ENCODE peak calls at places on chromosome 2, in nine cellular contexts. J is GM23338, U is HL-60, T is transverse colon, D is H1, V is HCT116, E is GM12891, Z is prostate gland, W is K562. M is an unnamed sample.

GRCh38 chr2:905833-906140 is 44.9 kb upstream of the SNTG2 start:
- DNase-seq in J (no peak), U (no peak), T (no peak), D (no peak), V (no peak), E (no peak), Z (no peak), W (no peak), M (no peak)

GRCh38 chr2:11582526-11583202 is 48.8 kb downstream of the GREB1 start:
- DNase-seq in J (peak), U (peak), T (peak), D (peak), V (peak), E (peak), Z (peak), W (peak), M (peak)

GRCh38 chr2:148764820-148765219 is 110.2 kb upstream of the KIF5C start:
- DNase-seq in J (no peak), U (no peak), T (no peak), D (no peak), V (no peak), E (no peak), Z (no peak), W (no peak), M (no peak)

GRCh38 chr2:66571873-66572272 is 136.9 kb downstream of the MEIS1 start:
- DNase-seq in J (no peak), U (no peak), T (no peak), D (no peak), V (no peak), E (no peak), Z (no peak), W (no peak), M (no peak)

GRCh38 chr2:96656540-96656939 is 14.0 kb downstream of the FER1L5 start:
- DNase-seq in J (no peak), U (no peak), T (no peak), D (no peak), V (no peak), E (no peak), Z (no peak), W (no peak), M (no peak)

GRCh38 chr2:216351172-216351925 is 20.9 kb downstream of the MARCHF4 start:
- DNase-seq in J (no peak), U (no peak), T (no peak), D (no peak), V (no peak), E (no peak), Z (no peak), W (no peak), M (no peak)

GRCh38 chr2:182636694-182637093 is 79.4 kb upstream of the DNAJC10 start:
- DNase-seq in J (peak), U (no peak), T (no peak), D (no peak), V (no peak), E (no peak), Z (no peak), W (no peak), M (no peak)

GRCh38 chr2:43083710-43084698 is 142.4 kb downstream of the ZFP36L2 start:
- DNase-seq in J (peak), U (no peak), T (no peak), D (no peak), V (no peak), E (no peak), Z (peak), W (peak), M (no peak)

GRCh38 chr2:69298862-69299261 is 88.2 kb downstream of the GFPT1 start:
- DNase-seq in J (no peak), U (no peak), T (no peak), D (no peak), V (no peak), E (no peak), Z (no peak), W (no peak), M (no peak)

GRCh38 chr2:73079636-73080035 is 8.1 kb upstream of the SFXN5 start:
- DNase-seq in J (no peak), U (no peak), T (no peak), D (no peak), V (no peak), E (no peak), Z (no peak), W (no peak), M (no peak)

GRCh38 chr2:54945401-54946219 is 104.6 kb downstream of the RTN4 start:
- DNase-seq in J (no peak), U (no peak), T (no peak), D (no peak), V (no peak), E (peak), Z (peak), W (no peak), M (no peak)

GRCh38 chr2:230137902-230138539 is 69.3 kb upstream of the SLC16A14 start:
- DNase-seq in J (no peak), U (no peak), T (no peak), D (no peak), V (no peak), E (no peak), Z (no peak), W (no peak), M (no peak)

GRCh38 chr2:213237251-213237650 is 47.0 kb upstream of the SPAG16 start:
- DNase-seq in J (no peak), U (no peak), T (no peak), D (no peak), V (no peak), E (no peak), Z (no peak), W (no peak), M (no peak)

GRCh38 chr2:55010149-55010591 is 40.1 kb downstream of the RTN4 start:
- DNase-seq in J (no peak), U (peak), T (peak), D (no peak), V (no peak), E (peak), Z (peak), W (peak), M (peak)

GRCh38 chr2:71474116-71474743 is 20.9 kb downstream of the DYSF start:
- DNase-seq in J (no peak), U (peak), T (no peak), D (no peak), V (no peak), E (no peak), Z (no peak), W (no peak), M (no peak)

GRCh38 chr2:188142636-188143035 is 149.0 kb upstream of the GULP1 start:
- DNase-seq in J (no peak), U (no peak), T (no peak), D (no peak), V (no peak), E (no peak), Z (no peak), W (no peak), M (no peak)

GRCh38 chr2:197033222-197033621 is 106.7 kb upstream of the PGAP1 start:
- DNase-seq in J (no peak), U (no peak), T (no peak), D (no peak), V (no peak), E (no peak), Z (no peak), W (no peak), M (no peak)

DNA sequence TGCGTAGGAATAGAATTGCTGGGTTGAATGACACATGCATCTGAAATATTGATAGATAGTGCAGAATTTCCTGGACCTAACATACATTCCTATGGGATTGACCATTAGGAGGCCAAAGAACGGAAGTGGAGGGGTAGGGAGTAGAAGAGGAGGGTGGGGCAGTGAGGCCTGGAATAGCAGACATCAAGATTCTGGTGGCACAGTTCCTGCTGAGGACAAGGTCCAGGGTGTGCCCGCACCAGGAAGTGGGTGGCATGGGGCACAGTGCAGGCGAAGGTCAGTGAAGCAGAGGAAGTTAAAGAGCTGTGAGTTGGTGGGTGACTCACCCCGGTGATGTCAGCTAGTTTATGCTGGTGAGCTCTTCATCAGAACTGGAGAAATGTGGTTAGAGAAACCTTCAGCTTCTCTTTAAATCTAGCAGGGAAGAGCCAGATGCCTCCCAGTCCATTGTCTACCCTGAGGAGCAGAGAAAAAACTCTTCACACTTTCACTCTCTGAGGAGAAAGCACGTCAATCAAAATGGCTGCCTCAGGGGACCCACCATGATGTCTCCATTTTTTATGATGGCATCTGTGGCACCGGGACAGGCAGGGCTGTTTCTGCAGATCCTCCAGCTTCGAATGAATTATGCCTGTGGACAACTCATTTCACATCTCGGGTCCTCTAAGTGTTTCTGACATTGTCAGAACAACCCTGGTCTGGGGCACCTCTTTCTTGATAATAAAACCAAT is 55.9 kb upstream of the CTLA4 start:
- DNase-seq in J (no peak), U (peak), T (peak), D (no peak), V (peak), E (no peak), Z (no peak), W (no peak), M (no peak)
- TF ChIP-seq POLR2AphosphoS5 in J (no peak), U (peak), T (peak), D (no peak), V (peak), E (no peak), Z (no peak), W (no peak), M (no peak)

DNA sequence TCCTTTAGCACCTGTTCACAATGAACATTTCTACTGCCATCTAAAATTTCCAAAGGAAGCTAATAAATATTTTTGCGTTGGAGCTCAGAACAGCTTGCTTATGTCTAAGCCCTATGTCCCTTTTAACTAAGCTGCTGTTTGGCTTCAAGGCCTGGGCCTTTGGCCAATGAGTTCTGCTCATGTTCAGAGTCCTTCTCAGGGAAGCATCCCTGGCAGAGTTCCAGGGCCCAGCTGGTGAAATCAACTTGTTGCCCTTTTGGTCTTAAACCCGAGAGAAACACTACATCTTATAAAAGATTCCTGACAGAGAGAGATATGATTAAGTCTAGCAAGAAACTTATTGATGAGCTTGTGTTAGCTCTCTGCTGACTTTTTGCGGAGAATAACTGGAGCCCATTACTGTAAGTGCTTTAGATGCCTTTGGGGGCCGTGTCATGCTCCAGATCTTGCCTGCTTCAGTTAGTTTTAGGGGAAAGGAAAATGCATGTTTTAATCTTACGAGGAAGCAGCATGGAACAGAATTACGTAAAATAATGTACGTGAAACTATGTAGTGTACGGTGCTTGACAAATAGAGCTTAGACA is 102.5 kb upstream of the NOSTRIN start:
- DNase-seq in J (no peak), U (no peak), T (peak), D (no peak), V (no peak), E (no peak), Z (peak), W (no peak), M (no peak)
- TF ChIP-seq POLR2AphosphoS5 in J (no peak), U (no peak), T (peak), D (no peak), V (no peak), E (no peak), Z (peak), W (no peak), M (no peak)

GRCh38 chr2:108575132-108575966 is 41.1 kb downstream of the LIMS1 start:
- DNase-seq in J (peak), U (no peak), T (no peak), D (no peak), V (no peak), E (no peak), Z (no peak), W (no peak), M (no peak)
- TF ChIP-seq POLR2AphosphoS5 in J (no peak), U (no peak), T (no peak), D (no peak), V (no peak), E (no peak), Z (no peak), W (no peak), M (no peak)

GRCh38 chr2:85888745-85889647 is at the start of gene ST3GAL5:
- DNase-seq in J (peak), U (peak), T (peak), D (peak), V (peak), E (peak), Z (peak), W (peak), M (peak)
- TF ChIP-seq POLR2AphosphoS5 in J (peak), U (no peak), T (peak), D (no peak), V (peak), E (no peak), Z (peak), W (no peak), M (no peak)

GRCh38 chr2:39718483-39718882 is 52.8 kb downstream of the TMEM178A start:
- DNase-seq in J (no peak), U (no peak), T (no peak), D (no peak), V (no peak), E (no peak), Z (no peak), W (no peak), M (no peak)
- TF ChIP-seq POLR2AphosphoS5 in J (no peak), U (no peak), T (no peak), D (no peak), V (no peak), E (no peak), Z (no peak), W (no peak), M (no peak)

GRCh38 chr2:240857039-240858008 is 11.3 kb upstream of the AGXT start:
- DNase-seq in J (no peak), U (no peak), T (peak), D (no peak), V (no peak), E (no peak), Z (no peak), W (no peak), M (no peak)
- TF ChIP-seq POLR2AphosphoS5 in J (no peak), U (no peak), T (no peak), D (no peak), V (no peak), E (no peak), Z (no peak), W (no peak), M (no peak)

GRCh38 chr2:218871345-218872302 is 9.0 kb upstream of the WNT10A start:
- DNase-seq in J (no peak), U (peak), T (no peak), D (no peak), V (no peak), E (no peak), Z (no peak), W (no peak), M (no peak)
- TF ChIP-seq POLR2AphosphoS5 in J (no peak), U (no peak), T (no peak), D (no peak), V (no peak), E (no peak), Z (no peak), W (no peak), M (no peak)

DNA sequence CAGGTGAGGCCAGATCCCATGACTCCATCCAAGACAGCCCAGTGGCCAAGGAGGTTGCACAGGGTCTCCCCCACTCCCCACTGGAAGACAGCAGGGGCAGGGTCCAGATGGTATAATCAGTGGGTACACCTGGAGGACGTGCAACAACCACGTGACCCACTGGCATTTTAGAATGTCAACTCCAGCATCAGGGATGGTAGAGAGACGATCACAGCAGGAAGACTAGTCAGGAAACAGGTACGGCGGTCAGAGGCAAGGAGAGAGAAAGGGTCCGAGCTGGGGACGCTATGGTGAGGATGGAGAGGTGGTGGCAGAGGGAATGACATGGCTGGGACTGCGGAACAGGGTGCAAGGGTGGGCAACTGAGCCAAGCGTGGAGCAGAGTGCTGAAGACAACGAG is 23.0 kb downstream of the SERTAD2 start:
- DNase-seq in J (no peak), U (no peak), T (no peak), D (no peak), V (no peak), E (no peak), Z (no peak), W (no peak), M (no peak)
- TF ChIP-seq POLR2AphosphoS5 in J (no peak), U (no peak), T (no peak), D (no peak), V (no peak), E (no peak), Z (no peak), W (no peak), M (no peak)

DNA sequence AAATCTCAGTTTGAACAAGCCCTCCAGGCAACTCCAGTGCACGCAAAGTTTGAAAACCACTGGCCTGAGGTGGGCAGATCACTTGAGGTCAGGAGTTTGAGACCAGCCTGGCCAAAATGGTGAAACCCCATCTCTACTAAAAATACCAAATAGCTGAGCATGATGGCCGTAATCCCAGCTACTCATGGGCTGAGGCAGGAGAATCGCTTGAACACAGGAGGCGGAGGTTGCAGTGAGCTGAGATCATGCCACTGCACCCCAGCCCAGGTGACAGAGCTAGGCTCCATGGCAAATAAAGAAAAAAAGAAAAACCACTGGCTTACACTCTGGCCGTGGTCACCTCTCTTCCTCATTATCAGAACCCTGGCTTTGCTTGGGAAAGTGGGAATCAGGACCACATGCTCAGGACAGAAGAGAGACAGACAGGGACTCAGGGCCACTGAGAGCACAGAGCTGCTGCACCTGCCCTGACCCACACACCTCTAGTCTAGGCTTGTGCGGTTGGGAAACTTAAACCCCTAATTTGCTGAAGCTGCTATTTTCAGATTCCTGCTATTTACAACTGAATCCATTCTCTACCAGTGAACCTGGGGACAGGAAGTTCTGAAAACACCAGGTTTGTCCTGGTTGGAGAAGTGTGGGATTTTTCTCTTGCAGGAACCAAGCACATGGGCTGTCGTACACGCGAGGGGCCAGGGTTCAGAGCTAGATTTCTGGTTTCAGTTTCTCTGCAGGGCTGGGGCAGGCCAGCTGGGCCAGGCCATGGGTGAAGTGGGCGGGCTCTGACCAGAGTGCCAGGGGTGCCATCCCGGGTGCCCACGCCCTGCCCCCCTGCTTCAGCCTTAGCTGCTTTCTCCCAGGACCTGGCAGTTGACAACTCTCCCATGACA is 51.6 kb upstream of the SLC1A4 start:
- DNase-seq in J (no peak), U (no peak), T (peak), D (no peak), V (no peak), E (no peak), Z (no peak), W (no peak), M (no peak)
- TF ChIP-seq POLR2AphosphoS5 in J (no peak), U (no peak), T (no peak), D (no peak), V (no peak), E (peak), Z (no peak), W (no peak), M (peak)

DNA sequence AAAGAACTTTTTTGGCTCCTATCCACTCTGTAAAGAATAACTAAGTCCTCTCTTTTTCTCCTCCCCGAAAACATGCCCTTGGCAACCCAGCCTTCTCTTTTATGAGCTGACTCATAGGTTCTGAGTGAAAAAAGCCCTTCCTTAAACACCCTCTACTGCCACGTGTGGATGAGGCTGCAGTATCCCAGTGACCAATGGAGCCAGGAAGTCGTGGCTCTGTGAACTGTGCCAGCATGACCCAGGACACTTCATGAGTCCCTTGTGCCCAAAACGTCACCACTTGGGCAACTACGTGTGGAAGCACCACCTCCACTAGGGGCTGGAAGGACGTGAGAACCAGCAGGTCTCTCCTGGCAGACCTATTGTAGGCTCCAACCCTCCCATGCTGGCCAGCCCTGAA is 349.6 kb downstream of the TNS1 start:
- DNase-seq in J (no peak), U (no peak), T (peak), D (no peak), V (peak), E (no peak), Z (peak), W (no peak), M (no peak)
- TF ChIP-seq POLR2AphosphoS5 in J (no peak), U (no peak), T (no peak), D (no peak), V (no peak), E (no peak), Z (peak), W (no peak), M (no peak)